ENCODE peak calls at places on chromosomes 13 and 19, in nine cellular contexts. U is H9, G is WTC11, C is RWPE1, Z is mucosa of descending colon, D is neural crest cell, W is GM12865, X is lung, N is mammary epithelial cell. B is an unnamed sample.
A peak's percentile ranks its signal among the peaks of the same experiment; 100 is the strongest.

GRCh38 chr19:50053119-50053518 is 27.3 kb downstream of the ZNF473 start:
- DNase-seq in C (no peak), Z (no peak), G (no peak), W (peak; percentile 12), X (no peak), U (no peak), D (no peak), N (no peak), B (no peak)

GRCh38 chr13:107600986-107601385 is 614.4 kb downstream of the LIG4 start:
- DNase-seq in N (no peak), G (no peak), C (no peak), U (no peak), X (no peak), W (no peak), Z (no peak), D (no peak), B (no peak)

GRCh38 chr19:40519352-40520322 is 52.8 kb downstream of the SPTBN4 start:
- DNase-seq in Z (no peak), X (no peak), G (peak; percentile 68), D (no peak), U (peak; percentile 73), W (no peak), N (peak; percentile 30), C (no peak), B (peak; percentile 46)

GRCh38 chr13:105982219-105982618 is 553.2 kb downstream of the EFNB2 start:
- DNase-seq in Z (no peak), W (no peak), D (no peak), N (no peak), C (no peak), G (peak; percentile 70), X (no peak), U (peak; percentile 64), B (no peak)

GRCh38 chr13:23794267-23795161 is 94.7 kb downstream of the MIPEP start:
- DNase-seq in U (no peak), W (peak; percentile 87), Z (no peak), X (no peak), C (no peak), D (no peak), N (peak; percentile 52), G (no peak), B (no peak)

GRCh38 chr19:17579523-17580244 is 24.2 kb downstream of the COLGALT1 start:
- DNase-seq in X (peak; percentile 54), N (peak; percentile 24), G (peak; percentile 93), W (peak; percentile 84), D (peak; percentile 55), U (peak; percentile 98), C (peak; percentile 93), Z (peak; percentile 84), B (peak; percentile 78)

GRCh38 chr13:101231751-101232428 is 184.4 kb downstream of the NALCN start:
- DNase-seq in W (no peak), G (no peak), C (peak; percentile 15), X (no peak), Z (no peak), N (peak; percentile 40), D (no peak), U (no peak), B (no peak)

GRCh38 chr13:114309806-114310410 is 4.4 kb upstream of the CHAMP1 start:
- DNase-seq in X (no peak), U (no peak), G (no peak), W (no peak), C (no peak), D (no peak), Z (no peak), N (no peak), B (no peak)

GRCh38 chr19:48970923-48971395 is 5.8 kb downstream of the FTL start:
- DNase-seq in Z (peak; percentile 92), C (peak; percentile 30), D (peak; percentile 90), G (peak; percentile 91), X (peak; percentile 75), U (peak; percentile 88), W (peak; percentile 87), N (no peak), B (peak; percentile 91)

GRCh38 chr19:16778796-16779411 is 50.3 kb upstream of the SIN3B start:
- DNase-seq in U (peak; percentile 71), G (peak; percentile 82), X (peak; percentile 44), W (peak; percentile 85), N (peak; percentile 40), Z (peak; percentile 66), C (peak; percentile 77), D (peak; percentile 46), B (peak; percentile 60)

GRCh38 chr19:44447864-44448674 is at the start of gene ZNF229:
- DNase-seq in G (peak; percentile 77), W (peak; percentile 33), C (peak; percentile 87), U (peak; percentile 97), Z (peak; percentile 94), D (peak; percentile 60), N (peak; percentile 93), X (peak; percentile 81), B (peak; percentile 75)

GRCh38 chr13:35469781-35470380 is 6.6 kb downstream of the MAB21L1 start:
- DNase-seq in U (no peak), G (no peak), X (no peak), N (no peak), D (no peak), C (no peak), W (no peak), Z (no peak), B (no peak)

GRCh38 chr19:30622276-30622675 is 250.1 kb downstream of the ZNF536 start:
- DNase-seq in X (no peak), C (no peak), G (no peak), Z (no peak), W (no peak), U (no peak), N (no peak), D (no peak), B (no peak)

GRCh38 chr13:77779461-77780272 is 82.2 kb downstream of the SLAIN1 start:
- DNase-seq in W (peak; percentile 81), N (peak; percentile 22), G (no peak), Z (peak; percentile 52), C (peak; percentile 26), U (no peak), X (peak; percentile 56), D (peak; percentile 32), B (peak; percentile 10)

GRCh38 chr13:22757530-22758120 is 423.2 kb upstream of the SGCG start:
- DNase-seq in X (no peak), D (no peak), N (no peak), W (no peak), Z (no peak), U (no peak), G (no peak), C (peak; percentile 12), B (no peak)

GRCh38 chr13:50891206-50891605 is 18.4 kb upstream of the RNASEH2B start:
- DNase-seq in X (no peak), W (no peak), N (no peak), Z (no peak), C (no peak), G (no peak), D (no peak), U (no peak), B (no peak)

GRCh38 chr13:25267715-25268114 is 19.6 kb downstream of the MTMR6 start:
- DNase-seq in Z (no peak), N (no peak), D (no peak), W (peak; percentile 16), X (no peak), C (no peak), G (no peak), U (no peak), B (no peak)
- TF ChIP-seq CTCF in Z (no peak), N (peak; percentile 37), D (no peak), W (peak; percentile 13), X (no peak), C (no peak), G (no peak), U (peak; percentile 28), B (no peak)

GRCh38 chr19:33241530-33242101 is 16.0 kb upstream of the SLC7A10 start:
- DNase-seq in G (peak; percentile 70), X (no peak), D (no peak), W (peak; percentile 32), C (peak; percentile 24), Z (peak; percentile 65), N (peak; percentile 46), U (no peak), B (peak; percentile 47)

GRCh38 chr19:33240181-33240771 is 14.6 kb upstream of the SLC7A10 start:
- DNase-seq in W (no peak), N (no peak), G (no peak), U (no peak), D (no peak), C (no peak), X (no peak), Z (no peak), B (no peak)

GRCh38 chr19:33241091-33241529 is 15.5 kb upstream of the SLC7A10 start:
- DNase-seq in U (no peak), Z (peak; percentile 28), C (no peak), N (no peak), W (no peak), G (no peak), D (no peak), X (no peak), B (no peak)

GRCh38 chr19:33242129-33242528 is 16.5 kb upstream of the SLC7A10 start:
- DNase-seq in C (no peak), D (no peak), W (no peak), X (no peak), Z (no peak), N (no peak), U (no peak), G (no peak), B (no peak)

GRCh38 chr19:33242911-33243310 is 17.3 kb upstream of the SLC7A10 start:
- DNase-seq in Z (no peak), U (no peak), C (no peak), D (no peak), G (no peak), N (no peak), X (no peak), W (no peak), B (no peak)
- TF ChIP-seq CTCF in Z (no peak), U (no peak), C (no peak), D (no peak), G (no peak), N (no peak), X (no peak), W (no peak), B (no peak)

DNA sequence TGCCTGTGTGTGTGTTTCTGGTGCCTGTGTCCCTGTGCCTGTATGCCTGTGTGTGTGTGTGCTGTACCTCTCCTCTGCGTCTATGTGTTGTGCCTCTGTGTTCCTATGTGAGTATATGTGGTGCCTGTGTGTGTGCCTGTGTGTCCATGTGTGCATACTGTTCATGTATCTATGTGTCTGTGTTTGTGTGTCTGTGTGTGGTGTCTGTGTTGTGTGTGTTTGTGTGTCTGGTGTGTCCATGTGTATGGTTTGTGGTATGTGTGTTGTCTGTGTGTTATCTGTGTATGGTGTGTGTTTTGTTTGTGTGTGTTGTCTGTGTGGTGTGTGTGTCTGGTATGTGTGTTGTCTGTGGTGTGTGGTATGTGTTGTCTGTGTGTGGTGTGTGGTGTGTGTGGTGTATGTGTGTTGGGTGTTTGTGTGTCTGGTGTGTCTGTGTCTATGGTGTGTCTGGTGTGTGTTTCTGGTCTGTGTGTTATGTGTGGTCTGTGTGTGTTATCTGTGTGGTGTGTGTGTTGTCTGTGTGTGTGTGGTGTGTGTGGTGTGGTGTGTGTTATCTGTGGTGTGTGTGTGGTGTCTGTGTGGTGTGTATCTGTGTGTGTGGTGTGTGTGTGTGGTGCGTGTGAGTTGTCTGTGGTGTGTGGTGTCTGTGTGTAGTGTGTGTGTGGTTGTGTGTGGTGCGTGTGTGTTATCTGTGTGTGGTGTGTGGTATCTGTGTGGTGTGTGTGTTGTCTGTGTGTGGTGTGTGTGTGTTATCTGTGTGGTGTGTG is 20.4 kb downstream of the HDGFL2 start:
- DNase-seq in N (no peak), G (no peak), D (no peak), W (no peak), U (no peak), X (no peak), Z (no peak), C (no peak), B (no peak)
- TF ChIP-seq CTCF in N (no peak), G (no peak), D (no peak), W (no peak), U (no peak), X (no peak), Z (no peak), C (no peak), B (no peak)

GRCh38 chr13:45596800-45597484 is 18.6 kb downstream of the ERICH6B start:
- DNase-seq in D (no peak), X (no peak), W (no peak), N (no peak), Z (no peak), C (no peak), U (no peak), G (no peak), B (no peak)
- TF ChIP-seq CTCF in D (no peak), X (no peak), W (no peak), N (no peak), Z (no peak), C (no peak), U (no peak), G (no peak), B (no peak)

B was measured in nephron progenitor cell.